ENCODE peak calls at places on chromosome 19, in seven cellular contexts. M is left ventricle myocardium inferior; S is foreskin melanocyte; J is progenitor cell of endocrine pancreas; G is skeletal muscle cell; P is coronary artery; K is stimulated activated CD4-positive, alpha-beta T cell treated with anti-CD3 and anti-CD28 coated beads, TNF-alpha, amount 100 ng/mL, for 48 hours. A is an unnamed sample.
A peak's percentile ranks its signal among the peaks of the same experiment; 100 is the strongest.

GRCh38 chr19:1168877-1169791 is 4.9 kb downstream of the SBNO2 start:
- DNase-seq in K (no peak), M (no peak), G (no peak), S (peak; percentile 96), P (no peak), J (no peak), A (no peak)

GRCh38 chr19:53671621-53672111 is 39.9 kb downstream of the DPRX start:
- DNase-seq in P (no peak), G (no peak), K (no peak), S (no peak), J (no peak), M (no peak), A (no peak)

GRCh38 chr19:38975861-38976271 is 324 bp upstream of the FBXO17 start:
- DNase-seq in S (no peak), M (no peak), P (peak; percentile 79), J (no peak), K (no peak), G (no peak), A (no peak)

GRCh38 chr19:816500-816857 is 5.3 kb downstream of the PLPPR3 start:
- DNase-seq in J (no peak), G (no peak), M (no peak), S (no peak), P (no peak), K (no peak), A (no peak)

GRCh38 chr19:3025516-3025890 is 3.6 kb downstream of the TLE2 start:
- DNase-seq in P (no peak), G (no peak), S (no peak), J (no peak), M (no peak), K (no peak), A (no peak)

GRCh38 chr19:41350735-41351338 is 2.9 kb downstream of the TGFB1 start:
- DNase-seq in K (no peak), P (no peak), J (no peak), G (no peak), M (no peak), S (no peak), A (no peak)

GRCh38 chr19:53558404-53558803 is 20.5 kb downstream of the ZNF331 start:
- DNase-seq in K (no peak), J (no peak), M (no peak), P (no peak), G (no peak), S (no peak), A (no peak)

GRCh38 chr19:53962887-53963435 is at the start of gene CACNG8:
- DNase-seq in G (no peak), M (no peak), J (no peak), P (no peak), K (no peak), S (no peak), A (no peak)

GRCh38 chr19:41886761-41887710 is 4.1 kb downstream of the ARHGEF1 start:
- DNase-seq in K (no peak), J (no peak), G (no peak), M (no peak), S (no peak), P (no peak), A (no peak)

GRCh38 chr19:15136234-15136954 is 29.2 kb downstream of the SYDE1 start:
- DNase-seq in S (no peak), G (no peak), K (no peak), J (no peak), M (no peak), P (no peak), A (no peak)

GRCh38 chr19:16228637-16229321 is 31.1 kb downstream of the AP1M1 start:
- DNase-seq in J (no peak), G (no peak), K (no peak), M (no peak), S (no peak), P (peak; percentile 71), A (no peak)

GRCh38 chr19:4016486-4016885 is 8.9 kb downstream of the PIAS4 start:
- DNase-seq in S (no peak), G (no peak), K (no peak), M (no peak), P (no peak), J (no peak), A (no peak)

GRCh38 chr19:2154587-2155075 is 3.3 kb upstream of the AP3D1 start:
- DNase-seq in G (no peak), P (no peak), K (no peak), S (no peak), M (no peak), J (no peak), A (no peak)

GRCh38 chr19:36972594-36972993 is 56.5 kb downstream of the ZNF568 start:
- DNase-seq in J (no peak), G (no peak), P (no peak), K (peak; percentile 8), S (no peak), M (no peak), A (no peak)

GRCh38 chr19:49564616-49565045 is 15.7 kb downstream of the NOSIP start:
- DNase-seq in M (no peak), P (no peak), K (no peak), G (no peak), J (no peak), S (no peak), A (no peak)

GRCh38 chr19:2079865-2080301 is 16.2 kb downstream of the MOB3A start:
- DNase-seq in G (no peak), P (no peak), M (no peak), S (no peak), K (no peak), J (no peak), A (no peak)

GRCh38 chr19:11337080-11337479 is 2.4 kb downstream of the RAB3D start:
- DNase-seq in J (no peak), P (no peak), M (no peak), G (no peak), K (no peak), S (no peak), A (no peak)

GRCh38 chr19:7743425-7743841 is 3.9 kb downstream of the CD209 start:
- DNase-seq in K (peak; percentile 28), G (no peak), M (no peak), P (no peak), J (no peak), S (no peak), A (peak; percentile 59)

GRCh38 chr19:5621945-5622464 is 571 bp downstream of the SAFB2 start:
- DNase-seq in K (peak; percentile 10), J (no peak), G (no peak), P (peak; percentile 78), M (no peak), S (no peak), A (no peak)

GRCh38 chr19:50198431-50199253 is 4.8 kb upstream of the MYH14 start:
- DNase-seq in S (no peak), P (no peak), K (no peak), G (no peak), J (no peak), M (peak; percentile 25), A (no peak)